ENCODE peak calls at places on chromosome 22, in nine cellular contexts. One of them, this sample, is unnamed.
A peak's percentile ranks its signal among the peaks of the same experiment; 100 is the strongest.

GRCh38 chr22:32880061-32880460 is 78.6 kb downstream of the TIMP3 start:
- DNase-seq in transverse colon: no peak
- DNase-seq in Kasumi-1: no peak
- DNase-seq in stimulated activated CD4-positive, alpha-beta T cell treated with anti-CD3 and anti-CD28 coated beads, Interleukin-15, amount 100 ng/mL, for 24 hours: no peak
- DNase-seq in neural progenitor cell: no peak
- DNase-seq in NCI-H460: no peak
- DNase-seq in posterior vena cava: no peak
- DNase-seq in activated naive CD8-positive, alpha-beta T cell treated with anti-CD3 and anti-CD28 coated beads for 36 hours: no peak
- DNase-seq in NCI-H82: no peak
- DNase-seq in this sample: no peak

GRCh38 chr22:23218867-23219251 is 38.5 kb downstream of the BCR start:
- DNase-seq in transverse colon: peak; percentile 54
- DNase-seq in Kasumi-1: peak; percentile 62
- DNase-seq in stimulated activated CD4-positive, alpha-beta T cell treated with anti-CD3 and anti-CD28 coated beads, Interleukin-15, amount 100 ng/mL, for 24 hours: peak; percentile 35
- DNase-seq in neural progenitor cell: peak; percentile 81
- DNase-seq in NCI-H460: no peak
- DNase-seq in posterior vena cava: peak; percentile 87
- DNase-seq in activated naive CD8-positive, alpha-beta T cell treated with anti-CD3 and anti-CD28 coated beads for 36 hours: peak; percentile 30
- DNase-seq in NCI-H82: peak; percentile 98
- DNase-seq in this sample: no peak

GRCh38 chr22:49992921-49993648 is 19.5 kb downstream of the IL17REL start:
- DNase-seq in transverse colon: peak; percentile 83
- DNase-seq in Kasumi-1: peak; percentile 58
- DNase-seq in stimulated activated CD4-positive, alpha-beta T cell treated with anti-CD3 and anti-CD28 coated beads, Interleukin-15, amount 100 ng/mL, for 24 hours: peak; percentile 84
- DNase-seq in neural progenitor cell: peak; percentile 77
- DNase-seq in NCI-H460: peak; percentile 44
- DNase-seq in posterior vena cava: peak; percentile 87
- DNase-seq in activated naive CD8-positive, alpha-beta T cell treated with anti-CD3 and anti-CD28 coated beads for 36 hours: peak; percentile 70
- DNase-seq in NCI-H82: peak; percentile 59
- DNase-seq in this sample: no peak

GRCh38 chr22:35758394-35758793 is 40.7 kb downstream of the APOL5 start:
- DNase-seq in transverse colon: no peak
- DNase-seq in Kasumi-1: no peak
- DNase-seq in stimulated activated CD4-positive, alpha-beta T cell treated with anti-CD3 and anti-CD28 coated beads, Interleukin-15, amount 100 ng/mL, for 24 hours: no peak
- DNase-seq in neural progenitor cell: no peak
- DNase-seq in NCI-H460: no peak
- DNase-seq in posterior vena cava: no peak
- DNase-seq in activated naive CD8-positive, alpha-beta T cell treated with anti-CD3 and anti-CD28 coated beads for 36 hours: no peak
- DNase-seq in NCI-H82: no peak
- DNase-seq in this sample: no peak

GRCh38 chr22:28375761-28376534 is 303.7 kb downstream of the TTC28 start:
- DNase-seq in transverse colon: no peak
- DNase-seq in Kasumi-1: no peak
- DNase-seq in stimulated activated CD4-positive, alpha-beta T cell treated with anti-CD3 and anti-CD28 coated beads, Interleukin-15, amount 100 ng/mL, for 24 hours: no peak
- DNase-seq in neural progenitor cell: no peak
- DNase-seq in NCI-H460: no peak
- DNase-seq in posterior vena cava: no peak
- DNase-seq in activated naive CD8-positive, alpha-beta T cell treated with anti-CD3 and anti-CD28 coated beads for 36 hours: no peak
- DNase-seq in NCI-H82: peak; percentile 26
- DNase-seq in this sample: no peak

GRCh38 chr22:36769541-36769940 is 6.4 kb downstream of the IFT27 start:
- DNase-seq in transverse colon: no peak
- DNase-seq in Kasumi-1: no peak
- DNase-seq in stimulated activated CD4-positive, alpha-beta T cell treated with anti-CD3 and anti-CD28 coated beads, Interleukin-15, amount 100 ng/mL, for 24 hours: no peak
- DNase-seq in neural progenitor cell: no peak
- DNase-seq in NCI-H460: no peak
- DNase-seq in posterior vena cava: no peak
- DNase-seq in activated naive CD8-positive, alpha-beta T cell treated with anti-CD3 and anti-CD28 coated beads for 36 hours: no peak
- DNase-seq in NCI-H82: no peak
- DNase-seq in this sample: no peak

GRCh38 chr22:30028731-30029130 is 51.5 kb upstream of the HORMAD2 start:
- DNase-seq in transverse colon: no peak
- DNase-seq in Kasumi-1: no peak
- DNase-seq in stimulated activated CD4-positive, alpha-beta T cell treated with anti-CD3 and anti-CD28 coated beads, Interleukin-15, amount 100 ng/mL, for 24 hours: no peak
- DNase-seq in neural progenitor cell: no peak
- DNase-seq in NCI-H460: no peak
- DNase-seq in posterior vena cava: no peak
- DNase-seq in activated naive CD8-positive, alpha-beta T cell treated with anti-CD3 and anti-CD28 coated beads for 36 hours: no peak
- DNase-seq in NCI-H82: no peak
- DNase-seq in this sample: no peak

GRCh38 chr22:36223504-36223903 is 15.8 kb downstream of the APOL2 start:
- DNase-seq in transverse colon: no peak
- DNase-seq in Kasumi-1: no peak
- DNase-seq in stimulated activated CD4-positive, alpha-beta T cell treated with anti-CD3 and anti-CD28 coated beads, Interleukin-15, amount 100 ng/mL, for 24 hours: no peak
- DNase-seq in neural progenitor cell: no peak
- DNase-seq in NCI-H460: no peak
- DNase-seq in posterior vena cava: no peak
- DNase-seq in activated naive CD8-positive, alpha-beta T cell treated with anti-CD3 and anti-CD28 coated beads for 36 hours: no peak
- DNase-seq in NCI-H82: no peak
- DNase-seq in this sample: no peak

GRCh38 chr22:33726294-33726711 is 194.0 kb downstream of the LARGE1 start:
- DNase-seq in transverse colon: no peak
- DNase-seq in Kasumi-1: no peak
- DNase-seq in stimulated activated CD4-positive, alpha-beta T cell treated with anti-CD3 and anti-CD28 coated beads, Interleukin-15, amount 100 ng/mL, for 24 hours: no peak
- DNase-seq in neural progenitor cell: no peak
- DNase-seq in NCI-H460: no peak
- DNase-seq in posterior vena cava: no peak
- DNase-seq in activated naive CD8-positive, alpha-beta T cell treated with anti-CD3 and anti-CD28 coated beads for 36 hours: no peak
- DNase-seq in NCI-H82: no peak
- DNase-seq in this sample: no peak

GRCh38 chr22:50529416-50530279 is at the start of gene TYMP:
- DNase-seq in transverse colon: peak; percentile 90
- DNase-seq in Kasumi-1: peak; percentile 36
- DNase-seq in stimulated activated CD4-positive, alpha-beta T cell treated with anti-CD3 and anti-CD28 coated beads, Interleukin-15, amount 100 ng/mL, for 24 hours: peak; percentile 84
- DNase-seq in neural progenitor cell: peak; percentile 44
- DNase-seq in NCI-H460: no peak
- DNase-seq in posterior vena cava: peak; percentile 96
- DNase-seq in activated naive CD8-positive, alpha-beta T cell treated with anti-CD3 and anti-CD28 coated beads for 36 hours: peak; percentile 86
- DNase-seq in NCI-H82: peak; percentile 44
- DNase-seq in this sample: no peak

GRCh38 chr22:27776410-27776958 is 25.1 kb downstream of the MN1 start:
- DNase-seq in transverse colon: no peak
- DNase-seq in Kasumi-1: no peak
- DNase-seq in stimulated activated CD4-positive, alpha-beta T cell treated with anti-CD3 and anti-CD28 coated beads, Interleukin-15, amount 100 ng/mL, for 24 hours: no peak
- DNase-seq in neural progenitor cell: peak; percentile 90
- DNase-seq in NCI-H460: no peak
- DNase-seq in posterior vena cava: peak; percentile 81
- DNase-seq in activated naive CD8-positive, alpha-beta T cell treated with anti-CD3 and anti-CD28 coated beads for 36 hours: no peak
- DNase-seq in NCI-H82: no peak
- DNase-seq in this sample: no peak

GRCh38 chr22:37822079-37822833 is 926 bp upstream of the GALR3 start:
- DNase-seq in transverse colon: no peak
- DNase-seq in Kasumi-1: no peak
- DNase-seq in stimulated activated CD4-positive, alpha-beta T cell treated with anti-CD3 and anti-CD28 coated beads, Interleukin-15, amount 100 ng/mL, for 24 hours: no peak
- DNase-seq in neural progenitor cell: peak; percentile 70
- DNase-seq in NCI-H460: no peak
- DNase-seq in posterior vena cava: no peak
- DNase-seq in activated naive CD8-positive, alpha-beta T cell treated with anti-CD3 and anti-CD28 coated beads for 36 hours: no peak
- DNase-seq in NCI-H82: no peak
- DNase-seq in this sample: no peak

GRCh38 chr22:19871023-19871844 is 16.6 kb upstream of the GNB1L start:
- DNase-seq in transverse colon: no peak
- DNase-seq in Kasumi-1: no peak
- DNase-seq in stimulated activated CD4-positive, alpha-beta T cell treated with anti-CD3 and anti-CD28 coated beads, Interleukin-15, amount 100 ng/mL, for 24 hours: peak; percentile 0
- DNase-seq in neural progenitor cell: no peak
- DNase-seq in NCI-H460: no peak
- DNase-seq in posterior vena cava: peak; percentile 67
- DNase-seq in activated naive CD8-positive, alpha-beta T cell treated with anti-CD3 and anti-CD28 coated beads for 36 hours: no peak
- DNase-seq in NCI-H82: no peak
- DNase-seq in this sample: no peak

GRCh38 chr22:30423296-30423958 is 2.1 kb upstream of the MTFP1 start:
- DNase-seq in transverse colon: peak; percentile 56
- DNase-seq in Kasumi-1: no peak
- DNase-seq in stimulated activated CD4-positive, alpha-beta T cell treated with anti-CD3 and anti-CD28 coated beads, Interleukin-15, amount 100 ng/mL, for 24 hours: peak; percentile 75
- DNase-seq in neural progenitor cell: no peak
- DNase-seq in NCI-H460: no peak
- DNase-seq in posterior vena cava: no peak
- DNase-seq in activated naive CD8-positive, alpha-beta T cell treated with anti-CD3 and anti-CD28 coated beads for 36 hours: peak; percentile 58
- DNase-seq in NCI-H82: peak; percentile 56
- DNase-seq in this sample: no peak

GRCh38 chr22:41752011-41752975 is 48.2 kb upstream of the CCDC134 start:
- DNase-seq in transverse colon: no peak
- DNase-seq in Kasumi-1: no peak
- DNase-seq in stimulated activated CD4-positive, alpha-beta T cell treated with anti-CD3 and anti-CD28 coated beads, Interleukin-15, amount 100 ng/mL, for 24 hours: no peak
- DNase-seq in neural progenitor cell: no peak
- DNase-seq in NCI-H460: no peak
- DNase-seq in posterior vena cava: peak; percentile 16
- DNase-seq in activated naive CD8-positive, alpha-beta T cell treated with anti-CD3 and anti-CD28 coated beads for 36 hours: no peak
- DNase-seq in NCI-H82: no peak
- DNase-seq in this sample: no peak

GRCh38 chr22:32410459-32410858 is 1.6 kb downstream of the RTCB start:
- DNase-seq in transverse colon: no peak
- DNase-seq in Kasumi-1: no peak
- DNase-seq in stimulated activated CD4-positive, alpha-beta T cell treated with anti-CD3 and anti-CD28 coated beads, Interleukin-15, amount 100 ng/mL, for 24 hours: no peak
- DNase-seq in neural progenitor cell: no peak
- DNase-seq in NCI-H460: no peak
- DNase-seq in posterior vena cava: no peak
- DNase-seq in activated naive CD8-positive, alpha-beta T cell treated with anti-CD3 and anti-CD28 coated beads for 36 hours: no peak
- DNase-seq in NCI-H82: no peak
- DNase-seq in this sample: no peak

GRCh38 chr22:21449531-21450319 is 17.5 kb upstream of the TMEM191C start:
- DNase-seq in transverse colon: no peak
- DNase-seq in Kasumi-1: no peak
- DNase-seq in stimulated activated CD4-positive, alpha-beta T cell treated with anti-CD3 and anti-CD28 coated beads, Interleukin-15, amount 100 ng/mL, for 24 hours: no peak
- DNase-seq in neural progenitor cell: peak; percentile 6
- DNase-seq in NCI-H460: no peak
- DNase-seq in posterior vena cava: peak; percentile 53
- DNase-seq in activated naive CD8-positive, alpha-beta T cell treated with anti-CD3 and anti-CD28 coated beads for 36 hours: no peak
- DNase-seq in NCI-H82: no peak
- DNase-seq in this sample: no peak

GRCh38 chr22:17808688-17809403 is 34.6 kb upstream of the BID start:
- DNase-seq in transverse colon: no peak
- DNase-seq in Kasumi-1: no peak
- DNase-seq in stimulated activated CD4-positive, alpha-beta T cell treated with anti-CD3 and anti-CD28 coated beads, Interleukin-15, amount 100 ng/mL, for 24 hours: no peak
- DNase-seq in neural progenitor cell: no peak
- DNase-seq in NCI-H460: no peak
- DNase-seq in posterior vena cava: no peak
- DNase-seq in activated naive CD8-positive, alpha-beta T cell treated with anti-CD3 and anti-CD28 coated beads for 36 hours: no peak
- DNase-seq in NCI-H82: no peak
- DNase-seq in this sample: no peak

GRCh38 chr22:37187552-37187890 is 526 bp downstream of the C1QTNF6 start:
- DNase-seq in transverse colon: peak; percentile 55
- DNase-seq in Kasumi-1: no peak
- DNase-seq in stimulated activated CD4-positive, alpha-beta T cell treated with anti-CD3 and anti-CD28 coated beads, Interleukin-15, amount 100 ng/mL, for 24 hours: no peak
- DNase-seq in neural progenitor cell: no peak
- DNase-seq in NCI-H460: no peak
- DNase-seq in posterior vena cava: peak; percentile 74
- DNase-seq in activated naive CD8-positive, alpha-beta T cell treated with anti-CD3 and anti-CD28 coated beads for 36 hours: no peak
- DNase-seq in NCI-H82: no peak
- DNase-seq in this sample: no peak

GRCh38 chr22:21659864-21660525 is 5.8 kb upstream of the PPIL2 start:
- DNase-seq in transverse colon: no peak
- DNase-seq in Kasumi-1: no peak
- DNase-seq in stimulated activated CD4-positive, alpha-beta T cell treated with anti-CD3 and anti-CD28 coated beads, Interleukin-15, amount 100 ng/mL, for 24 hours: no peak
- DNase-seq in neural progenitor cell: no peak
- DNase-seq in NCI-H460: no peak
- DNase-seq in posterior vena cava: no peak
- DNase-seq in activated naive CD8-positive, alpha-beta T cell treated with anti-CD3 and anti-CD28 coated beads for 36 hours: no peak
- DNase-seq in NCI-H82: peak; percentile 20
- DNase-seq in this sample: no peak

GRCh38 chr22:24938741-24939341 is 7.7 kb downstream of the LHFPL7 start:
- DNase-seq in transverse colon: no peak
- DNase-seq in Kasumi-1: peak; percentile 34
- DNase-seq in stimulated activated CD4-positive, alpha-beta T cell treated with anti-CD3 and anti-CD28 coated beads, Interleukin-15, amount 100 ng/mL, for 24 hours: peak; percentile 25
- DNase-seq in neural progenitor cell: peak; percentile 82
- DNase-seq in NCI-H460: peak; percentile 34
- DNase-seq in posterior vena cava: no peak
- DNase-seq in activated naive CD8-positive, alpha-beta T cell treated with anti-CD3 and anti-CD28 coated beads for 36 hours: no peak
- DNase-seq in NCI-H82: peak; percentile 74
- DNase-seq in this sample: no peak

GRCh38 chr22:37905534-37906363 is at the start of gene MICALL1:
- DNase-seq in transverse colon: peak; percentile 85
- DNase-seq in Kasumi-1: no peak
- DNase-seq in stimulated activated CD4-positive, alpha-beta T cell treated with anti-CD3 and anti-CD28 coated beads, Interleukin-15, amount 100 ng/mL, for 24 hours: peak; percentile 80
- DNase-seq in neural progenitor cell: peak; percentile 93
- DNase-seq in NCI-H460: peak; percentile 36
- DNase-seq in posterior vena cava: no peak
- DNase-seq in activated naive CD8-positive, alpha-beta T cell treated with anti-CD3 and anti-CD28 coated beads for 36 hours: peak; percentile 78
- DNase-seq in NCI-H82: peak; percentile 61
- DNase-seq in this sample: no peak

GRCh38 chr22:49014227-49015201 is 813.2 kb downstream of the BRD1 start:
- DNase-seq in transverse colon: no peak
- DNase-seq in Kasumi-1: no peak
- DNase-seq in stimulated activated CD4-positive, alpha-beta T cell treated with anti-CD3 and anti-CD28 coated beads, Interleukin-15, amount 100 ng/mL, for 24 hours: no peak
- DNase-seq in neural progenitor cell: no peak
- DNase-seq in NCI-H460: no peak
- DNase-seq in posterior vena cava: peak; percentile 75
- DNase-seq in activated naive CD8-positive, alpha-beta T cell treated with anti-CD3 and anti-CD28 coated beads for 36 hours: no peak
- DNase-seq in NCI-H82: no peak
- DNase-seq in this sample: no peak

GRCh38 chr22:35966314-35967045 is 62.1 kb downstream of the RBFOX2 start:
- DNase-seq in transverse colon: no peak
- DNase-seq in Kasumi-1: no peak
- DNase-seq in stimulated activated CD4-positive, alpha-beta T cell treated with anti-CD3 and anti-CD28 coated beads, Interleukin-15, amount 100 ng/mL, for 24 hours: no peak
- DNase-seq in neural progenitor cell: no peak
- DNase-seq in NCI-H460: no peak
- DNase-seq in posterior vena cava: no peak
- DNase-seq in activated naive CD8-positive, alpha-beta T cell treated with anti-CD3 and anti-CD28 coated beads for 36 hours: no peak
- DNase-seq in NCI-H82: no peak
- DNase-seq in this sample: no peak

GRCh38 chr22:43883012-43883661 is 8.7 kb downstream of the PNPLA5 start:
- DNase-seq in transverse colon: peak; percentile 36
- DNase-seq in Kasumi-1: peak; percentile 24
- DNase-seq in stimulated activated CD4-positive, alpha-beta T cell treated with anti-CD3 and anti-CD28 coated beads, Interleukin-15, amount 100 ng/mL, for 24 hours: peak; percentile 67
- DNase-seq in neural progenitor cell: peak; percentile 90
- DNase-seq in NCI-H460: peak; percentile 66
- DNase-seq in posterior vena cava: peak; percentile 52
- DNase-seq in activated naive CD8-positive, alpha-beta T cell treated with anti-CD3 and anti-CD28 coated beads for 36 hours: peak; percentile 46
- DNase-seq in NCI-H82: peak; percentile 89
- DNase-seq in this sample: no peak

GRCh38 chr22:33076368-33076767 is 18.2 kb upstream of the SYN3 start:
- DNase-seq in transverse colon: no peak
- DNase-seq in Kasumi-1: no peak
- DNase-seq in stimulated activated CD4-positive, alpha-beta T cell treated with anti-CD3 and anti-CD28 coated beads, Interleukin-15, amount 100 ng/mL, for 24 hours: no peak
- DNase-seq in neural progenitor cell: peak; percentile 61
- DNase-seq in NCI-H460: no peak
- DNase-seq in posterior vena cava: no peak
- DNase-seq in activated naive CD8-positive, alpha-beta T cell treated with anti-CD3 and anti-CD28 coated beads for 36 hours: no peak
- DNase-seq in NCI-H82: no peak
- DNase-seq in this sample: no peak

GRCh38 chr22:32413715-32414114 is 1.7 kb upstream of the RTCB start:
- DNase-seq in transverse colon: no peak
- DNase-seq in Kasumi-1: peak; percentile 16
- DNase-seq in stimulated activated CD4-positive, alpha-beta T cell treated with anti-CD3 and anti-CD28 coated beads, Interleukin-15, amount 100 ng/mL, for 24 hours: no peak
- DNase-seq in neural progenitor cell: no peak
- DNase-seq in NCI-H460: no peak
- DNase-seq in posterior vena cava: no peak
- DNase-seq in activated naive CD8-positive, alpha-beta T cell treated with anti-CD3 and anti-CD28 coated beads for 36 hours: no peak
- DNase-seq in NCI-H82: peak; percentile 8
- DNase-seq in this sample: no peak

GRCh38 chr22:31828739-31829138 is 74.9 kb downstream of the DEPDC5 start:
- DNase-seq in transverse colon: no peak
- DNase-seq in Kasumi-1: no peak
- DNase-seq in stimulated activated CD4-positive, alpha-beta T cell treated with anti-CD3 and anti-CD28 coated beads, Interleukin-15, amount 100 ng/mL, for 24 hours: no peak
- DNase-seq in neural progenitor cell: no peak
- DNase-seq in NCI-H460: no peak
- DNase-seq in posterior vena cava: no peak
- DNase-seq in activated naive CD8-positive, alpha-beta T cell treated with anti-CD3 and anti-CD28 coated beads for 36 hours: no peak
- DNase-seq in NCI-H82: no peak
- DNase-seq in this sample: no peak

GRCh38 chr22:25193548-25193947 is 6.1 kb upstream of the CRYBB3 start:
- DNase-seq in transverse colon: no peak
- DNase-seq in Kasumi-1: no peak
- DNase-seq in stimulated activated CD4-positive, alpha-beta T cell treated with anti-CD3 and anti-CD28 coated beads, Interleukin-15, amount 100 ng/mL, for 24 hours: no peak
- DNase-seq in neural progenitor cell: peak; percentile 70
- DNase-seq in NCI-H460: no peak
- DNase-seq in posterior vena cava: no peak
- DNase-seq in activated naive CD8-positive, alpha-beta T cell treated with anti-CD3 and anti-CD28 coated beads for 36 hours: no peak
- DNase-seq in NCI-H82: no peak
- DNase-seq in this sample: no peak

GRCh38 chr22:23217171-23218052 is 37.1 kb downstream of the BCR start:
- DNase-seq in transverse colon: no peak
- DNase-seq in Kasumi-1: no peak
- DNase-seq in stimulated activated CD4-positive, alpha-beta T cell treated with anti-CD3 and anti-CD28 coated beads, Interleukin-15, amount 100 ng/mL, for 24 hours: no peak
- DNase-seq in neural progenitor cell: no peak
- DNase-seq in NCI-H460: no peak
- DNase-seq in posterior vena cava: no peak
- DNase-seq in activated naive CD8-positive, alpha-beta T cell treated with anti-CD3 and anti-CD28 coated beads for 36 hours: no peak
- DNase-seq in NCI-H82: no peak
- DNase-seq in this sample: no peak

GRCh38 chr22:48884292-48884691 is 943.4 kb downstream of the BRD1 start:
- DNase-seq in transverse colon: no peak
- DNase-seq in Kasumi-1: no peak
- DNase-seq in stimulated activated CD4-positive, alpha-beta T cell treated with anti-CD3 and anti-CD28 coated beads, Interleukin-15, amount 100 ng/mL, for 24 hours: no peak
- DNase-seq in neural progenitor cell: no peak
- DNase-seq in NCI-H460: no peak
- DNase-seq in posterior vena cava: peak; percentile 79
- DNase-seq in activated naive CD8-positive, alpha-beta T cell treated with anti-CD3 and anti-CD28 coated beads for 36 hours: no peak
- DNase-seq in NCI-H82: no peak
- DNase-seq in this sample: no peak